ENCODE peak calls at places on chromosomes 1 and 21, in five cellular contexts. H is IMR-90, J is glutamatergic neuron, P is left ventricle myocardium inferior, W is progenitor cell of endocrine pancreas. B is an unnamed sample.

GRCh38 chr1:221303623-221304022 is 424.4 kb downstream of the HLX start:
- DNase-seq in H (no peak), J (no peak), P (no peak), W (no peak), B (no peak)

GRCh38 chr1:174800221-174800791 is 199.4 kb upstream of the CACYBP start:
- DNase-seq in H (peak), J (peak), P (no peak), W (no peak), B (no peak)

GRCh38 chr1:151888972-151889570 is 20.2 kb downstream of the THEM4 start:
- DNase-seq in H (no peak), J (no peak), P (no peak), W (no peak), B (no peak)

GRCh38 chr1:67339623-67340343 is 32.1 kb downstream of the IL12RB2 start:
- DNase-seq in H (peak), J (no peak), P (no peak), W (no peak), B (no peak)

GRCh38 chr1:147717051-147717705 is 43.2 kb downstream of the GJA5 start:
- DNase-seq in H (no peak), J (no peak), P (no peak), W (no peak), B (no peak)

GRCh38 chr1:231970684-231971083 is 344.1 kb downstream of the DISC1 start:
- DNase-seq in H (no peak), J (no peak), P (no peak), W (no peak), B (no peak)

GRCh38 chr1:179077396-179077795 is 4.5 kb upstream of the TOR3A start:
- DNase-seq in H (peak), J (no peak), P (no peak), W (no peak), B (no peak)

GRCh38 chr1:225813250-225813964 is 3.5 kb downstream of the EPHX1 start:
- DNase-seq in H (peak), J (no peak), P (peak), W (no peak), B (no peak)

DNA sequence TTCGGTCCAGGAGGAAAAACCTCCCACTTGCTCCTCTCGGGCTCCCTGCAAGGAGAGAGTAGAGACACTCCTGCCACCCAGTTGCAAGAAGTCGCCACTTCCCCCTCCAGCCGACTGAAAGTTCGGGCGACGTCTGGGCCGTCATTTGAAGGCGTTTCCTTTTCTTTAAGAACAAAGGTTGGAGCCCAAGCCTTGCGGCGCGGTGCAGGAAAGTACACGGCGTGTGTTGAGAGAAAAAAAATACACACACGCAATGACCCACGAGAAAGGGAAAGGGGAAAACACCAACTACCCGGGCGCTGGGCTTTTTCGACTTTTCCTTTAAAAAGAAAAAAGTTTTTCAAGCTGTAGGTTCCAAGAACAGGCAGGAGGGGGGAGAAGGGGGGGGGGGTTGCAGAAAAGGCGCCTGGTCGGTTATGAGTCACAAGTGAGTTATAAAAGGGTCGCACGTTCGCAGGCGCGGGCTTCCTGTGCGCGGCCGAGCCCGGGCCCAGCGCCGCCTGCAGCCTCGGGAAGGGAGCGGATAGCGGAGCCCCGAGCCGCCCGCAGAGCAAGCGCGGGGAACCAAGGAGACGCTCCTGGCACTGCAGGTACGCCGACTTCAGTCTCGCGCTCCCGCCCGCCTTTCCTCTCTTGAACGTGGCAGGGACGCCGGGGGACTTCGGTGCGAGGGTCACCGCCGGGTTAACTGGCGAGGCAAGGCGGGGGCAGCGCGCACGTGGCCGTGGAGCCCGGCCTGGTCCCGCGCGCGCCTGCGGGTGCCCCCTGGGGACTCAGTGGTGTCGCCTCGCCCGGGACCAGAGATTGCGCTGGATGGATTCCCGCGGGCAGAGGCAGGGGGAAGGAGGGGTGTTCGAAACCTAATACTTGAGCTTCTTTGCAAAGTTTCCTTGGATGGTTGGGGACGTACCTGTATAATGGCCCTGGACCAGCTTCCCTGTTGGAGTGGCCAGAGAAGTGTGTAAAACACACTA is 45.3 kb downstream of the MRPL39 start:
- DNase-seq in H (peak), J (peak), P (peak), W (peak), B (peak)
- TF ChIP-seq CTCF in H (peak), J (no peak), P (peak), W (peak), B (peak)

DNA sequence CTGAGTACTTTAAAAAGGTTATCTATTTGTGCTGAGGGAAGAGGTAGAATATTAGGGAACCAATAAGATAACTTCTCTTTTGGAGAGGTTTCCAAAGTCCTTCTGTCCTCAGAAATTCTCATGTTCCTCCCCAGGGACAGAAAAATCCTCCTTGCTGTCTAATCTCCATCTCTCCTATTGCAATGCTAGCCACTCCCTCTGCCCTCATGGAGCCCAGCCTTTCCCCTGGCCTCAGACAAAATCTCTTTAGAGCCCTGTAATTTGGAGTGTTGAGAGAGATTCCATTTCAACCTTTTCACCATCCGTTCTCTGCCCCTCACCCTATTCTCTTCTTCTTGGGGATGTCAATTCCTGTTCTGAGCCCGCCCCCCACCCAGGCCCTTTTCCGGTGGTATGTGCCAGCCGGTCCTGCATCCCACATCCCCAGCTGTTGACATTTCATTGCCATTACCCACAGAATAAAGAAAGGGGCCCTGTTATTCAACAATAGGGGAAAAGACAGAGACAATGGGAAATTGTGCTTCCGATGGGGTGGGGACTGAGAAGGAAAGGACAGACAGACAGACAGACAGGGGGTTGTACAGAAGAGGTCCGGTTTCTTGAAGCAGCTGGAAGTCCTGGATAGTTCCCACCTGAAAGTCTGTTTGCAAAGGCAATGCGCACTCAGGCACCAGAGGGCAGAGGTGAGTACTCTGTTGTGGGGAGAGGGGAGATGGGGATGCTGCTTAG is at the start of gene HAPLN2:
- DNase-seq in H (no peak), J (peak), P (no peak), W (peak), B (peak)
- TF ChIP-seq CTCF in H (peak), J (peak), P (peak), W (peak), B (peak)

DNA sequence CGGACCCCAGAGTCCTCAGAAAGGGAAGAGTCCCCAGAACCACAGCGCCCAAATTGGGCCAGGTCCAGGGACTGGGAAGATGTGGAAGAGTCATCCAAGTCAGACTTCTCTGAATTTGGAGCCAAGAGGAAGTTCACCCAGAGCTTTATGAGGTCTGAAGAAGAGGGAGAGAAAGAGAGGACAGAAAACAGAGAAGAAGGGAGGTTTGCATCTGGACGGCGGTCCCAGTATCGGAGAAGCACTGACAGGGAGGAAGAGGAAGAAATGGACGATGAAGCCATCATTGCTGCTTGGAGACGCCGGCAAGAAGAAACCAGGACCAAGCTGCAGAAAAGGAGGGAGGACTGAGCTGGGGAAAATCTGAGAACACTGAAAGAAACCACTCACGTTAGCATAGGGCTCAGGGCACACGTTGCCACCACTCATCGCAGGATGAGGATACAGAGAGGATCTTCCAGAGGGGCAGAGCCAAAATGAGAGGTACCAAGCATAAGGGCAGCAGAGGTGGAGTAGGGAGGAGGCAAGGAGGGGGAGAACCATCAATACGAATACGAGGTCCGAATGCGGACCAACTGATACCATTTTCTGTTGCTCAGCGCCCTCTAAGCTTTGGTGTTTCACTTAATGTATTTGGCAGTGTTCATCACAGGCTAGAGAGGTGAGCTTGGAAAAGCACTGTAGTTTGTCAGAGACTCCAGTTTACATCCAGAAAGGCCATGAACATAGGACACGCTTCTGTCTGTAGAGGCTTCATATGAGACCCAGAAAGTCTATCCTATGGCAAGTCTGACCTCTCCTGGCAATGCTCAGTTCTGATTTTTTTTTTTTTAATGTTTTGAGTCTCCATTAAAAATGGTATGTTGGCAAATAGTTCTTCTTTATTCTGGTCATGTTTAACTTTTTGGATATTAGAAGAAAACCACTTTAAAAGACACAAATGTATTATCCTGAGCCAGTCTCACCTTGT is 34.7 kb downstream of the STYXL2 start:
- DNase-seq in H (no peak), J (no peak), P (no peak), W (no peak), B (no peak)
- TF ChIP-seq CTCF in H (no peak), J (no peak), P (no peak), W (no peak), B (peak)

DNA sequence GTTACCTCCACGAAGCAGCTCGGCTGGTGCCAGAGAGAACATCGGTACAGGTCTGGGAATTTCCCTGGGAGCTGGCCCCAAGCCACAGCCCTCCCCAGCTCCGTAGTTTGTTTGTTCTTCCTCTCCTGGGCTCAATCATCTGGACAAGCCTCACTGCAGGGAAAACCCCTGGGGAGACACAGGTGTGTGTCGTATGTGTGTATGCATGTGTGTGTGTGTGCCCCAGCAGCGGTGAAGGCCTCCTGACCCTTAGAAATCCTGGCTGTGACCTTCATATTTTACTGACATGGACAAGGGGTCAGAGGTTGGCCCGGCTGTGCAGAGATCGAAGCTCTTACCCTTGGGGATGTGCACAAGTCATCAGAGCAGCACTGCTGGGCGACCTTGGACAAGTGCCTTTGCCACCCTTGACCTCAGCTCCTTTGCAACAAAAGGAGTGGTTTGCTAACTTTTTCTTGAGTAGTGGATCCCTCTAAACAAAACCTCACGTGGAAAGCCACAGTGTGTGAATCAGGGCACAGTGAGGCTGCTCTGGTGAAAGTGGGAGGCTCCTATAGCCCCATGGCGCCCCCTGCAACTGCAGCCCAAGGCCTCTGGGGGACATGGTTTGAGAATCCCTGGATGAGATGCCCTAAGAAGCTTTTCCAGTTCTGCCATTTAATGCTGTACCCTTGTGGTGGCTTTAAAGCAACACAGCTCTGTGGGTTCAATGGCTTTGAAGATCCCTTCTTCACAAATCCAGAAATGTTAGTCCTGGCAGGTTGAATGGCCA is 12.3 kb upstream of the IL22RA1 start:
- DNase-seq in H (no peak), J (no peak), P (no peak), W (no peak), B (no peak)
- TF ChIP-seq CTCF in H (no peak), J (peak), P (no peak), W (peak), B (peak)

GRCh38 chr1:19811206-19811851 is 3.8 kb downstream of the RNF186 start:
- DNase-seq in H (peak), J (peak), P (peak), W (no peak), B (peak)
- TF ChIP-seq CTCF in H (peak), J (peak), P (peak), W (peak), B (peak)

DNA sequence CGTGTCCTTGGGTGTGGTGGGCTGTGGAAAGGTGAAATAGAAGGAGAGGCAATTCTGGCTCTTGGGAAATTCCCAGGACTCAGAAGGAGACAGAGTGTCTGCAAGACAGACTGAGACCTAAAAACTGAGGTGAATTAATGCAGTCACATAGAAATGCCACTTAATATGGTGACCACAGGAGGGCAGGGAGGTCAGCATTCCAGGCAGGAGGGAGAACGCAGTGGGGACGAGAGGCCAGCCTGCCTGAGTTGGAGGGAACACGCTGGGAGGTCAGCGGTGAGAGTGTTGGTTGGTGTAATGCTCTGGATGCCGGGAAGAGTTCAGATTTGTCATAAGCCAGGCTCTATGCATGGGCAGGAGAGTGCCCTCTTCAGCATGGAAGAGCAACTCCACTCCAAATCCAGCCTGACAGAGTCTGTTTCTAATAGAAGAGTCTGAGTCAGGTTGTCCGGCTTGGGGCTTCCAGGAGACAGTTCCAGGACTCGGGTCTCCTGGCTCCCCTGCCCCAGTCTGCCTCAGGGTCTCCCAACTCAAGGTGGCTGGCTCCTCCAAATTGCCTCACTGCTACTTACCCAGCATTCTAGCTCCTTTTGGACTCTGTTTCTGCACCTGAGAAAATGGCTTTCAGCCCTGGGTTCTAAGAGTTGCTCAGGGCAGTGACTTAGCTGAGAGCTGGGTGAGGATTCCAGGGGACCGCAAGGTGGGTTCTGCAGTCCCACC is 5.7 kb upstream of the IGFN1 start:
- DNase-seq in H (peak), J (peak), P (no peak), W (no peak), B (peak)
- TF ChIP-seq CTCF in H (peak), J (peak), P (peak), W (peak), B (peak)